ENCODE peak calls at places on chromosomes 13 and 19, in four cellular contexts. V is body of pancreas, L is tibial nerve, Q is heart right ventricle. A is an unnamed sample.

GRCh38 chr13:76622336-76623045 is 263.7 kb downstream of the KCTD12 start:
- DNase-seq in V (no peak), L (peak; percentile 36), Q (peak; percentile 41), A (no peak)

GRCh38 chr19:15276620-15277019 is 44.4 kb upstream of the EPHX3 start:
- DNase-seq in V (no peak), L (no peak), Q (no peak), A (no peak)

GRCh38 chr13:102799544-102800144 is 725 bp downstream of the BIVM start:
- DNase-seq in V (peak; percentile 38), L (no peak), Q (no peak), A (peak; percentile 85)

GRCh38 chr19:48635263-48635965 is 1.8 kb downstream of the DBP start:
- DNase-seq in V (peak; percentile 75), L (peak; percentile 70), Q (peak; percentile 78), A (peak; percentile 90)

GRCh38 chr13:35471466-35472307 is 4.8 kb downstream of the MAB21L1 start:
- DNase-seq in V (no peak), L (no peak), Q (no peak), A (no peak)

GRCh38 chr13:40158218-40158617 is 502.8 kb downstream of the COG6 start:
- DNase-seq in V (peak; percentile 35), L (no peak), Q (no peak), A (no peak)

GRCh38 chr19:43841990-43842389 is 14.9 kb downstream of the ZNF283 start:
- DNase-seq in V (no peak), L (no peak), Q (no peak), A (no peak)

GRCh38 chr13:30846844-30847243 is 59.2 kb upstream of the MEDAG start:
- DNase-seq in V (no peak), L (no peak), Q (no peak), A (no peak)

GRCh38 chr19:14519860-14520407 is 1.7 kb upstream of the DNAJB1 start:
- DNase-seq in V (peak; percentile 40), L (no peak), Q (no peak), A (no peak)

GRCh38 chr13:49584771-49585182 is 581 bp downstream of the RCBTB1 start:
- DNase-seq in V (no peak), L (no peak), Q (no peak), A (no peak)

GRCh38 chr19:7636691-7637373 is at the start of gene STXBP2:
- DNase-seq in V (peak; percentile 94), L (no peak), Q (no peak), A (peak; percentile 77)

GRCh38 chr19:44887648-44888047 is 3.4 kb upstream of the TOMM40 start:
- DNase-seq in V (no peak), L (no peak), Q (no peak), A (no peak)

GRCh38 chr13:76556632-76557031 is 329.6 kb downstream of the KCTD12 start:
- DNase-seq in V (no peak), L (no peak), Q (no peak), A (no peak)

GRCh38 chr19:40690050-40690698 is at the start of gene NUMBL:
- DNase-seq in V (no peak), L (no peak), Q (no peak), A (no peak)

GRCh38 chr19:13880059-13880672 is 3.2 kb downstream of the NANOS3 start:
- DNase-seq in V (peak; percentile 99), L (peak; percentile 98), Q (peak; percentile 97), A (peak; percentile 100)

GRCh38 chr13:66926851-66927524 is 303.1 kb downstream of the PCDH9 start:
- DNase-seq in V (no peak), L (no peak), Q (no peak), A (no peak)

GRCh38 chr19:47433121-47433520 is 13.8 kb upstream of the MEIS3 start:
- DNase-seq in V (no peak), L (no peak), Q (no peak), A (no peak)

GRCh38 chr13:76004411-76004810 is 368.3 kb downstream of the LMO7 start:
- DNase-seq in V (no peak), L (no peak), Q (no peak), A (no peak)

GRCh38 chr19:17765069-17765618 is 13.9 kb downstream of the FCHO1 start:
- DNase-seq in V (no peak), L (no peak), Q (peak; percentile 48), A (peak; percentile 83)

GRCh38 chr13:49806126-49806536 is 13.6 kb upstream of the KPNA3 start:
- DNase-seq in V (no peak), L (no peak), Q (no peak), A (no peak)

GRCh38 chr13:107518292-107518691 is 697.0 kb downstream of the LIG4 start:
- DNase-seq in V (no peak), L (no peak), Q (no peak), A (no peak)

GRCh38 chr13:111589321-111589720 is 268.9 kb downstream of the TEX29 start:
- DNase-seq in V (no peak), L (no peak), Q (no peak), A (no peak)

GRCh38 chr19:13150919-13151604 is 851 bp downstream of the IER2 start:
- DNase-seq in V (peak; percentile 41), L (no peak), Q (peak; percentile 53), A (no peak)

GRCh38 chr19:14416743-14417214 is 2.4 kb downstream of the DDX39A start:
- DNase-seq in V (no peak), L (no peak), Q (no peak), A (no peak)

GRCh38 chr13:44837250-44837649 is 152.0 kb downstream of the NUFIP1 start:
- DNase-seq in V (no peak), L (no peak), Q (no peak), A (no peak)
- H3K4me1 ChIP-seq in V (peaks cover under 1% of the 10 kb centered on the region), L (no peaks in the 10 kb centered on the region), Q (no peaks in the 10 kb centered on the region), A (no peaks in the 10 kb centered on the region)

DNA sequence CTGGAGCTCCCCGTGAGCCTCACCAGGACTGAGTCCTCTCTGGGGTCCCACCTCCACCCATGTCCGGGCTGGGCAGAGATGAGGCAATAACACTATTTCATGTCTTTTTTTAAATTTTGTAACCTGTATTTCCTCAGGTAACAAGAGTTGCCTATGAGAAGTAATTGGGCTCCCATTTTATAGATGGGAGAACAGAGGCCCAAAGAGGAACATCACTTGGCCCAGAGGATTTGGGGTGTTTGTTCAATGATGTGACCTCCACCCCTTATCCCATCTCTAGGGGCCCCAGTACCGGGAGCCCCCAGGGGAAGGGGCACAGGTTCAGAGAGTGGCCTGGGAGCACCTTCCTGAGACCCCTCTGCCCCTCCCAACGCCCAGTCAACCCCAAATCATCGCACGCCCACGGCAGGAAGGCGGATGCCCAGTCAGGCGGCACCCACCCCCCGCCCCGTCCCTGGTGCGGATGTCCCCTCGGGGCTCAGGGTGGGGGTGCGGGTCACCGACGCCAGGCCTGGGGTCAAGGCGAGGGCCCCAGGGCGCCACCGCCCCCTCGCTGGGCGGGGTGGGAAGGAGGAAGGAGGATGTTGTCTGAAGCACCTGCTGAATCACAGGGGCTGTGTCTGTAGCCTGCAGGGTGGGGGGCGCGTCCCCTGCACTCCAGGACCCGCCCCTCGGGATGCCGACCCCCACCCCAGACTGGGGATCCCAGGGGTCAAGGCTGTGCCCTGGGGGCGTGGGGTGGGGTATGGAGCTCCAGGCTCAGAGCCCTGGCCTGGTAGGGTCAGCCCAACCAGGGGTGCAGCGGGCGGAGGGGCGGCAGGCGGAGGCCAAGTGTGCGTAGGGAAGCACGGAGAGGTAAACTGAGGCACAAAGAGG is 9.0 kb upstream of the CIRBP start:
- DNase-seq in V (peak; percentile 23), L (no peak), Q (no peak), A (no peak)
- H3K4me3 ChIP-seq in V (no peak overlapping the region), L (peak overlapping the region; percentile 68), Q (peak overlapping the region; percentile 63), A (no peak overlapping the region)

DNA sequence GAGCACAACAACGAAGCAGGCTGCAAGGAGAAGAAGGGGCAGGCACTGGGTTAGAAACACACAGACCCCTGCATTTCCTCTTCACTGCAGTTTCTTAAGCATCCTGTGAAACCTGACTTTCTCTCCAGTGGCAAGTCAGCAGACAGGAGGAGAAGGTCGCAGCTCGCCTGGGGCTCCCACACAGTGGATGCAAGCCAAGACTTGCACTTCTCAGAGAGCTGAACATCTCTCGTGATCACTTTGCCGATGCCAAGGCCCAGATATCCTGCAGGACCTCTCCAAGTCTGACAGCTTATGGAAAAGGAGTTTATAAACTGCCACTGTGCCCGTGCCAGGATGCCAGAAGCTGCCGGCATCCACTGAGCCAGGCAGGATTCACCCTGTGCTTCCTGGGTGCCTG is 18.4 kb downstream of the TMEM272 start:
- DNase-seq in V (no peak), L (no peak), Q (peak; percentile 76), A (no peak)
- H3K27ac ChIP-seq in V (no peak overlapping the region), L (no peak overlapping the region), Q (peak overlapping the region; percentile 71), A (no peak overlapping the region)

DNA sequence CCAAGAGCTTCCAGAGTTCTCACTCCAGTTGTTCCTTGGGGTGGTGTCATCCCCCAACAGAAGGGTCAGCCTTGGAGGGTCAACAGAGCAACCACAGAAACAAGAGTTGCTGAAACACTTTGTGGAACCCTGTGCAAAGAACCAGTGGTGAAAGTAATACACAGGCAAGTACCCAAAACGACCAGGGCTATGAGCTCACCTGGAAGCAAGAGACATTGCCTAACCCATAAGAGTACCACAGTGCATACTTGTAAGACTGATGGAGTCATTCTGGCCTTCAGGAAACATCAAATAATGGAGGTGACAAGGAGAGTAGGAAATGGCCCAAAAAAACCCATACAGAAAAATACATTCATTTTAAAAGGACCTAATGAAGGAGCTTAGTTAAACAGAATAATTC is 184.3 kb upstream of the TSC22D1 start:
- DNase-seq in V (peak; percentile 22), L (no peak), Q (no peak), A (no peak)
- H3K4me1 ChIP-seq in V (peaks cover 91% of the 10 kb centered on the region), L (peaks cover 5% of the 10 kb centered on the region), Q (peaks cover 2% of the 10 kb centered on the region), A (no peaks in the 10 kb centered on the region)

A was measured in aorta.